ENCODE peak calls at places on chromosomes 7 and 10, in six cellular contexts. S is fibroblast of lung, C is sigmoid colon, R is Peyer's patch, N is GM23338, Y is Karpas-422. I is an unnamed sample.

GRCh38 chr10:28592953-28593352 is 60.0 kb downstream of the WAC start:
- DNase-seq in N (no peak), S (peak; percentile 86), Y (no peak), R (no peak), C (no peak), I (no peak)

GRCh38 chr10:119342017-119342734 is 134.8 kb downstream of the GRK5 start:
- DNase-seq in C (peak; percentile 89), N (no peak), R (peak; percentile 58), Y (no peak), S (no peak), I (no peak)

GRCh38 chr7:132394283-132395003 is 181.8 kb downstream of the PLXNA4 start:
- DNase-seq in C (no peak), R (no peak), Y (peak; percentile 58), N (peak; percentile 47), S (no peak), I (peak; percentile 61)

GRCh38 chr10:131670341-131670740 is 230.5 kb upstream of the PPP2R2D start:
- DNase-seq in N (no peak), S (no peak), R (no peak), C (peak; percentile 9), Y (no peak), I (peak; percentile 69)

GRCh38 chr7:110771717-110772116 is 319.2 kb upstream of the LRRN3 start:
- DNase-seq in Y (no peak), N (no peak), S (no peak), R (no peak), C (no peak), I (no peak)

GRCh38 chr7:102874166-102874829 is 38.5 kb upstream of the LRRC17 start:
- DNase-seq in C (no peak), Y (peak; percentile 20), N (no peak), R (no peak), S (peak; percentile 99), I (no peak)

GRCh38 chr7:101586078-101586941 is 42.8 kb downstream of the MYL10 start:
- DNase-seq in Y (peak; percentile 32), S (no peak), R (peak; percentile 64), N (peak; percentile 59), C (peak; percentile 24), I (peak; percentile 81)

GRCh38 chr7:37916673-37917660 is at the start of gene SFRP4:
- DNase-seq in Y (peak; percentile 72), N (peak; percentile 84), R (peak; percentile 69), S (peak; percentile 70), C (peak; percentile 82), I (peak; percentile 84)

GRCh38 chr10:11345224-11346054 is 266.0 kb downstream of the USP6NL start:
- DNase-seq in S (no peak), Y (peak; percentile 64), C (no peak), R (no peak), N (peak; percentile 83), I (peak; percentile 82)

GRCh38 chr7:28225581-28225980 is 45.0 kb upstream of the JAZF1 start:
- DNase-seq in C (no peak), Y (no peak), R (no peak), N (no peak), S (no peak), I (no peak)

GRCh38 chr10:79237801-79238520 is 109.3 kb upstream of the PPIF start:
- DNase-seq in R (no peak), C (no peak), N (no peak), Y (no peak), S (no peak), I (no peak)

GRCh38 chr10:79239930-79240713 is 107.1 kb upstream of the PPIF start:
- DNase-seq in S (peak; percentile 86), C (no peak), R (no peak), N (peak; percentile 88), Y (no peak), I (peak; percentile 89)

GRCh38 chr10:79235765-79236755 is 111.2 kb upstream of the PPIF start:
- DNase-seq in S (no peak), Y (no peak), R (no peak), C (no peak), N (peak; percentile 77), I (peak; percentile 64)

GRCh38 chr10:79239275-79239779 is 107.9 kb upstream of the PPIF start:
- DNase-seq in S (peak; percentile 76), C (peak; percentile 89), Y (no peak), N (peak; percentile 67), R (peak; percentile 62), I (peak; percentile 86)

DNA sequence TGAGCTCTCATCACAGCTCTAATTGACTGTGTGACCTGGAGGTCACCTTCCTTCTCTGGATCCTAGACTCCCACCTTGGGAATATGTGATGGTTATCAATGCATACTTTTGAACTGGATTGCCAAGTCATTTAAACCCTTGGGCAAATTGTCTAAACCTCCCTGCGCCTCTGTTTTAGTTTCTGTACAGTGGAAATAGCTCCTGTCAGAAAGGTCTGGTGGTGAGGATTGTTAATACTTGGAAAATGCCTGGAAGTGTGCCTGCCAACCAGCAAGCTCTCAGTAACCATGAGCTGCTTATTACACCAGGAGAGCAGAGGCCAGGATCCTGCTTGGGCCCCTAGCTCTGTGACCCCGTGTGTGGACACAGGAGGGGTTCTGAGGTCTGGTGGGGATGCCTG is 108.7 kb upstream of the PPIF start:
- DNase-seq in S (peak; percentile 68), N (no peak), C (no peak), R (no peak), Y (no peak), I (no peak)
- H3K4me1 ChIP-seq in S (peaks cover 25% of the 10 kb centered on the region), N (peaks cover 53% of the 10 kb centered on the region), C (peaks cover 89% of the 10 kb centered on the region), R (peaks cover 10% of the 10 kb centered on the region), Y (peaks cover 15% of the 10 kb centered on the region), I (peaks cover 36% of the 10 kb centered on the region)

GRCh38 chr7:34036972-34037792 is 131.8 kb downstream of the BMPER start:
- DNase-seq in N (no peak), C (no peak), S (no peak), Y (no peak), R (no peak), I (no peak)
- H3K27ac ChIP-seq in N (no peak overlapping the region), C (no peak overlapping the region), S (no peak overlapping the region), Y (no peak overlapping the region), R (no peak overlapping the region), I (no peak overlapping the region)

DNA sequence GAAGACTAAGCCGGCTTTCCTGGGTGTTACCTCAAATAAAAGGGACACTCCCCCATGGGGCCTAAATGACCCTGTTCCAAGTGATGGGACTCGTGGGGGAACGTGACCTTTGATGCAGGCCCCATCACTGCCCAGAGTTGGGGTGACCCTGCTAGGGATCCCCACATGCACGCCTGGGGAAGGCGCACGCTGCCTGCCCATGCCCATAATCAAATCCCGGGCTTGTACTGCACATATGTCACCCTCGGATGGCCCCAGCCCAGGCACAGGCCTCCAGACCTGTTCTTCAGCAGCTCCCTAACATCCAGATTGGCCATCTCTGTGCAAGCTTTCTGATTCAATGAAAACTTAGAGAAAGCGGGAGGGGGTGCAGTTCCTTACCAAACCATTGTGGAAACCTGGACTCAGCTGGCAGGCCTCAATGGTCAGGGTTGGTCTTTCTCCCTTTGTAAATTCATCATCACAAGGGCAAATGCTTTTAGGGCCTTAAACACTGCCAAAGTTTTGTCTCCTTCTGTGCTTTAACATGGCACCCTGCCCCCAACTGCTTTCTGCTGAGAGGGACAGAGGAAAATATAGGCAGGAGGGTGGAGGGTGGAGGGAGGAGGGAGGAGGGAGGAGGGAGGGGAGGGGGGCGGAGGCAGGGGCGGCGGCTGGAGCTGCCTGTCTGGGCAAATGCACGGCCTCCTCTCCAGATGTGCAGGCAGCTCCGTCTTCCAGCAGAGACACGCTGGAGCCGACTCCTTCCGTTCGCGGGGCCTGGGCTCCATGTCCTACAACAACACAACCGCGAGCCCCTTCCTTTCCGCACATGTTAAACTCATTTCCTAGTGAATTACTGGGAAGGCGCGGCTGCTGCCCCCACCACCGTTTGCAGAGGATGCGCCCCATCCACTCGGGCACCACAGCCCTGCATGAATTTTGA is 14.4 kb downstream of the EBF3 start:
- DNase-seq in N (peak; percentile 77), Y (no peak), R (peak; percentile 40), C (peak; percentile 69), S (no peak), I (peak; percentile 82)
- H3K4me1 ChIP-seq in N (peaks cover 23% of the 10 kb centered on the region), Y (no peaks in the 10 kb centered on the region), R (no peaks in the 10 kb centered on the region), C (peaks cover 10% of the 10 kb centered on the region), S (no peaks in the 10 kb centered on the region), I (no peaks in the 10 kb centered on the region)

GRCh38 chr7:107931740-107932515 is 40.9 kb downstream of the DLD start:
- DNase-seq in Y (no peak), C (no peak), R (no peak), S (no peak), N (peak; percentile 27), I (peak; percentile 52)

GRCh38 chr7:107934991-107935770 is 44.2 kb downstream of the DLD start:
- DNase-seq in Y (no peak), S (peak; percentile 93), N (peak; percentile 28), R (no peak), C (no peak), I (peak; percentile 70)

GRCh38 chr7:107933386-107934013 is 42.5 kb downstream of the DLD start:
- DNase-seq in C (no peak), R (no peak), S (no peak), N (peak; percentile 73), Y (no peak), I (peak; percentile 86)

GRCh38 chr7:107936312-107936711 is 45.3 kb downstream of the DLD start:
- DNase-seq in R (no peak), C (no peak), N (no peak), Y (no peak), S (no peak), I (no peak)

GRCh38 chr7:107932851-107933250 is 41.9 kb downstream of the DLD start:
- DNase-seq in N (peak; percentile 88), Y (no peak), S (no peak), R (no peak), C (no peak), I (peak; percentile 77)
- H3K27ac ChIP-seq in N (peak overlapping the region; percentile 91), Y (no peak overlapping the region), S (no peak overlapping the region), R (no peak overlapping the region), C (peak overlapping the region; percentile 90), I (peak overlapping the region; percentile 4)

DNA sequence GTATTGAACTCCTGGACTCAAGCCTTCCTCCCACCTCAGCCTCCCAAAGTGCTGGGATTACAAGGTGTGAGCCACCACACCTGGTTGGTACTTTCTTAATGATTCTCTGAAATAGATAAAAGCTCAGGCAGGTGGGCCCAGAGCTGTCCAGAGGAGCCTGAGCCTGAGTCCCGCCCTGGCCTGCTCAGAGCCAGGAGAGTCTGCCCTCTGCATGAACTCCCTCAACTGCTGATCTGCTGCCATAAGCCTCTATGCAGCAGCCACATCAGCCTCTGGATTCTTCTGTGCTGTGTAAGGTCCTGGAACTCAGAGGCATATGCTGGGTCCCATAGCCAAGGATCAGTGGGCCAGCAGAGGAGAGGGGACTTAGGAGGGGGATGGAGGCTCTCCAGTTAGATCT is 23.1 kb upstream of the DDIT4 start:
- DNase-seq in Y (no peak), C (peak; percentile 91), R (peak; percentile 64), N (no peak), S (peak; percentile 90), I (no peak)
- H3K4me1 ChIP-seq in Y (peaks cover 24% of the 10 kb centered on the region), C (peaks cover 85% of the 10 kb centered on the region), R (peaks cover 78% of the 10 kb centered on the region), N (peaks cover 28% of the 10 kb centered on the region), S (peaks cover 20% of the 10 kb centered on the region), I (peaks cover 8% of the 10 kb centered on the region)